ENCODE peak calls at places on chromosomes 13 and 19, in ten cellular contexts. I is effector CD4-positive, alpha-beta T cell; J is CD8-positive, alpha-beta T cell; M is T-cell; N is ureter; K is amygdala; L is stimulated activated CD4-positive, alpha-beta T cell treated with anti-CD3 and anti-CD28 coated beads, Interleukin-4, amount 100 ng/mL, for 24 hours; Z is pancreas; C is aorta; F is central memory CD4-positive, alpha-beta T cell. O is an unnamed sample.

GRCh38 chr13:33686772-33687480 is 131.0 kb upstream of the RFC3 start:
- DNase-seq in I (no peak), J (no peak), M (no peak), N (no peak), K (no peak), L (no peak), Z (no peak), C (no peak), F (no peak), O (no peak)

GRCh38 chr19:7673995-7674667 is 2.8 kb upstream of the MCEMP1 start:
- DNase-seq in I (no peak), J (no peak), M (no peak), N (peak; percentile 70), K (peak; percentile 68), L (peak; percentile 27), Z (no peak), C (peak; percentile 85), F (no peak), O (peak; percentile 91)

GRCh38 chr13:100527644-100528043 is 60.9 kb downstream of the GGACT start:
- DNase-seq in I (no peak), J (peak; percentile 11), M (no peak), N (no peak), K (no peak), L (no peak), Z (no peak), C (no peak), F (no peak), O (no peak)

GRCh38 chr19:52734340-52734892 is 428 bp downstream of the ZNF611 start:
- DNase-seq in I (no peak), J (no peak), M (no peak), N (peak; percentile 45), K (no peak), L (no peak), Z (no peak), C (peak; percentile 77), F (no peak), O (peak; percentile 82)

GRCh38 chr13:98749501-98749900 is 3.0 kb downstream of the SLC15A1 start:
- DNase-seq in I (no peak), J (no peak), M (no peak), N (no peak), K (no peak), L (no peak), Z (no peak), C (no peak), F (no peak), O (no peak)

GRCh38 chr19:2488942-2489731 is 13.2 kb downstream of the GADD45B start:
- DNase-seq in I (no peak), J (no peak), M (no peak), N (no peak), K (peak; percentile 21), L (no peak), Z (no peak), C (peak; percentile 89), F (no peak), O (peak; percentile 86)

GRCh38 chr13:112072531-112073244 is 5.7 kb downstream of the SOX1 start:
- DNase-seq in I (no peak), J (no peak), M (no peak), N (no peak), K (no peak), L (no peak), Z (no peak), C (no peak), F (no peak), O (no peak)

GRCh38 chr13:31930901-31931522 is 100.6 kb upstream of the FRY start:
- DNase-seq in I (no peak), J (no peak), M (no peak), N (no peak), K (no peak), L (no peak), Z (peak; percentile 38), C (no peak), F (no peak), O (no peak)

GRCh38 chr19:1699998-1700732 is 47.8 kb upstream of the TCF3 start:
- DNase-seq in I (no peak), J (no peak), M (no peak), N (no peak), K (no peak), L (no peak), Z (no peak), C (no peak), F (no peak), O (no peak)

GRCh38 chr19:12994701-12995595 is at the start of gene NFIX:
- DNase-seq in I (peak; percentile 38), J (peak; percentile 70), M (peak; percentile 53), N (peak; percentile 75), K (peak; percentile 39), L (peak; percentile 65), Z (peak; percentile 53), C (peak; percentile 92), F (peak; percentile 34), O (peak; percentile 84)

GRCh38 chr13:26759907-26760834 is at the start of gene GPR12:
- DNase-seq in I (no peak), J (no peak), M (no peak), N (no peak), K (peak; percentile 54), L (no peak), Z (no peak), C (peak; percentile 70), F (no peak), O (no peak)

GRCh38 chr13:79273045-79273444 is 133.0 kb downstream of the RBM26 start:
- DNase-seq in I (no peak), J (no peak), M (no peak), N (no peak), K (no peak), L (no peak), Z (no peak), C (no peak), F (no peak), O (no peak)

GRCh38 chr13:92461402-92461801 is 765.2 kb upstream of the GPC6 start:
- DNase-seq in I (no peak), J (no peak), M (no peak), N (no peak), K (no peak), L (no peak), Z (no peak), C (no peak), F (no peak), O (no peak)

GRCh38 chr19:14114854-14115253 is 2.7 kb downstream of the PRKACA start:
- DNase-seq in I (peak; percentile 41), J (peak; percentile 62), M (peak; percentile 51), N (no peak), K (no peak), L (peak; percentile 59), Z (peak; percentile 49), C (peak; percentile 82), F (peak; percentile 22), O (peak; percentile 91)

O was measured in spleen.